ENCODE peak calls at places on chromosomes 4 and X, in seven cellular contexts. K, Q, O, H, G, T and P are unnamed samples.

GRCh38 chrX:108484251-108484650 is 44.6 kb downstream of the COL4A5 start:
- DNase-seq in K (no peak), Q (no peak), O (no peak), H (no peak), G (no peak), T (no peak), P (no peak)

GRCh38 chr4:4860381-4860802 is 927 bp downstream of the MSX1 start:
- DNase-seq in K (no peak), Q (no peak), O (no peak), H (no peak), G (no peak), T (no peak), P (peak; percentile 94)

GRCh38 chrX:64202808-64203320 is 2.6 kb downstream of the AMER1 start:
- DNase-seq in K (no peak), Q (no peak), O (no peak), H (no peak), G (no peak), T (no peak), P (peak; percentile 82)

GRCh38 chrX:72269671-72270251 is 7.3 kb downstream of the RPS4X start:
- DNase-seq in K (no peak), Q (no peak), O (no peak), H (no peak), G (no peak), T (no peak), P (no peak)

GRCh38 chr4:158008551-158009218 is 164.1 kb downstream of the GASK1B start:
- DNase-seq in K (no peak), Q (no peak), O (no peak), H (no peak), G (peak; percentile 68), T (no peak), P (no peak)

GRCh38 chrX:103254921-103255455 is at the start of gene TCEAL8:
- DNase-seq in K (peak; percentile 56), Q (peak; percentile 87), O (peak; percentile 23), H (peak; percentile 83), G (peak; percentile 79), T (peak; percentile 59), P (no peak)

GRCh38 chr4:38752393-38752961 is 30.3 kb downstream of the TLR10 start:
- DNase-seq in K (peak; percentile 69), Q (no peak), O (no peak), H (no peak), G (no peak), T (no peak), P (peak; percentile 66)

GRCh38 chrX:40470830-40471429 is 109.8 kb upstream of the ATP6AP2 start:
- DNase-seq in K (no peak), Q (peak; percentile 47), O (no peak), H (no peak), G (no peak), T (no peak), P (no peak)

GRCh38 chrX:70196961-70197805 is 19.9 kb downstream of the DGAT2L6 start:
- DNase-seq in K (peak; percentile 34), Q (peak; percentile 79), O (no peak), H (no peak), G (peak; percentile 14), T (peak; percentile 58), P (peak; percentile 82)
- TF ChIP-seq CTCF in K (peak; percentile 50), Q (peak; percentile 58), O (peak; percentile 61), H (peak; percentile 68), G (peak; percentile 48), T (peak; percentile 58), P (peak; percentile 74)

GRCh38 chr4:114780205-114780604 is 181.6 kb downstream of the UGT8 start:
- DNase-seq in K (no peak), Q (peak; percentile 80), O (no peak), H (no peak), G (no peak), T (peak; percentile 8), P (no peak)
- TF ChIP-seq CTCF in K (peak; percentile 17), Q (peak; percentile 93), O (peak; percentile 9), H (peak; percentile 16), G (no peak), T (peak; percentile 45), P (no peak)

DNA sequence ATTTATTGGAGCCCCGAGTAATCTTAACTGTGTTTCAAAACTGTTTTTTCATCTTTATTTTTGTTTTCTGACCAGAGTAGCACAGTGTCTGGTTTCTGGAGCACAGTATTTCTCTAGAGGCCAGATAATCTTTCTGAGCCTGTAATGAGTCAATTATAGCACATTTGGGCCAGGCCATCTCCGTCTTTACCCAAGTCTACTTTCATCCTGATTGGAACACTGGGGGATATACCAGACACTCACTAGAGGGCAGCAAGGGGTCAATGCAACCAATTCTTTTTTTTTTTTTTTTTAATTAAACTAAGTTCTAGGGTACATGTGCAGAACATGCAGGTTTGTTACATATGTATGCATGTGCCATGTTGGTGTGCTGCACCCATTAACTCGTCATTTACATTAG is 282.0 kb downstream of the ARHGAP24 start:
- DNase-seq in K (peak; percentile 24), Q (peak; percentile 65), O (no peak), H (no peak), G (peak; percentile 44), T (peak; percentile 19), P (peak; percentile 42)
- TF ChIP-seq CTCF in K (peak; percentile 39), Q (peak; percentile 66), O (peak; percentile 67), H (peak; percentile 47), G (peak; percentile 22), T (peak; percentile 46), P (peak; percentile 65)

GRCh38 chr4:47615385-47615784 is 130.3 kb downstream of the ATP10D start:
- DNase-seq in K (no peak), Q (no peak), O (no peak), H (no peak), G (no peak), T (no peak), P (no peak)
- TF ChIP-seq CTCF in K (no peak), Q (no peak), O (no peak), H (no peak), G (no peak), T (no peak), P (no peak)

GRCh38 chr4:151646322-151646721 is 114.5 kb downstream of the GATB start:
- DNase-seq in K (no peak), Q (peak; percentile 51), O (no peak), H (no peak), G (no peak), T (no peak), P (no peak)

GRCh38 chr4:151652841-151653547 is 107.8 kb downstream of the GATB start:
- DNase-seq in K (no peak), Q (no peak), O (no peak), H (no peak), G (no peak), T (no peak), P (no peak)

GRCh38 chr4:151653548-151653918 is 107.3 kb downstream of the GATB start:
- DNase-seq in K (no peak), Q (no peak), O (no peak), H (no peak), G (no peak), T (no peak), P (no peak)

GRCh38 chr4:151651496-151651895 is 109.3 kb downstream of the GATB start:
- DNase-seq in K (no peak), Q (no peak), O (no peak), H (no peak), G (no peak), T (no peak), P (no peak)

GRCh38 chr4:151649461-151649860 is 111.3 kb downstream of the GATB start:
- DNase-seq in K (no peak), Q (no peak), O (no peak), H (no peak), G (no peak), T (no peak), P (no peak)
- TF ChIP-seq CTCF in K (no peak), Q (no peak), O (no peak), H (no peak), G (no peak), T (no peak), P (no peak)

DNA sequence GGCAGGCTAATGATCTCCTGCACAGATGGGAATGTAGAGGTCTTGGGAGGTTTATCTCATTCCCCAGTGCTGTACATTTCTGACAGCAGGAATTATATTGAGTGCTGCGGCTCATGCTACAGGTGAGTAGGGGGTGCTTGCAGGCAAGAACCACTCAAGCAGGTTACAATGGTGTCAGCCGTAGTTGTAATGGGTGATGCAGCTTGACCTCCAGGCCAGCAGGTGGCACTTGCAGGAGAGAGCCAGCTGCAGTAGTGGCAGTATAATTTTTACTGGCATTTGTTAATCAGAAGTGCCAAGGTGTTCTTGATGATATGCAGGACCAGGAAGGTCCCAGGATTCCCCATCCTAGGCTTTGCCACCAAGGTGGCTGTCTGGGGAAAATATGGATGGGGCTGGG is 759.6 kb upstream of the NDST4 start:
- DNase-seq in K (no peak), Q (peak; percentile 3), O (no peak), H (no peak), G (no peak), T (no peak), P (no peak)
- TF ChIP-seq CTCF in K (peak; percentile 17), Q (peak; percentile 47), O (no peak), H (no peak), G (no peak), T (no peak), P (no peak)

GRCh38 chr4:84238247-84239090 is 260.6 kb downstream of the NKX6-1 start:
- DNase-seq in K (no peak), Q (no peak), O (no peak), H (no peak), G (no peak), T (no peak), P (no peak)
- TF ChIP-seq CTCF in K (no peak), Q (no peak), O (no peak), H (no peak), G (no peak), T (no peak), P (no peak)

GRCh38 chrX:46805270-46805669 is 31.6 kb upstream of the RP2 start:
- DNase-seq in K (no peak), Q (no peak), O (no peak), H (no peak), G (no peak), T (no peak), P (no peak)

GRCh38 chrX:46803140-46803539 is 33.7 kb upstream of the RP2 start:
- DNase-seq in K (no peak), Q (peak; percentile 37), O (no peak), H (no peak), G (no peak), T (no peak), P (peak; percentile 61)
- TF ChIP-seq CTCF in K (peak; percentile 5), Q (peak; percentile 32), O (peak; percentile 34), H (peak; percentile 27), G (no peak), T (no peak), P (peak; percentile 28)

GRCh38 chrX:34338046-34338445 is 205.9 kb upstream of the FAM47A start:
- DNase-seq in K (no peak), Q (no peak), O (no peak), H (no peak), G (no peak), T (no peak), P (no peak)
- TF ChIP-seq CTCF in K (no peak), Q (no peak), O (no peak), H (no peak), G (no peak), T (no peak), P (no peak)